ENCODE peak calls at places on chromosome 18, in six cellular contexts. One of them, this sample, is unnamed.

GRCh38 chr18:69814861-69815385 is 132.8 kb downstream of the CD226 start:
- DNase-seq in HCT116: no peak
- DNase-seq in breast epithelium: no peak
- DNase-seq in GM23338: no peak
- DNase-seq in SK-N-SH: no peak
- DNase-seq in HL-60: no peak
- DNase-seq in this sample: no peak

GRCh38 chr18:25235648-25236047 is 116.3 kb downstream of the ZNF521 start:
- DNase-seq in HCT116: no peak
- DNase-seq in breast epithelium: no peak
- DNase-seq in GM23338: no peak
- DNase-seq in SK-N-SH: no peak
- DNase-seq in HL-60: no peak
- DNase-seq in this sample: no peak

GRCh38 chr18:8686556-8686955 is 18.8 kb upstream of the MTCL1 start:
- DNase-seq in HCT116: no peak
- DNase-seq in breast epithelium: no peak
- DNase-seq in GM23338: no peak
- DNase-seq in SK-N-SH: no peak
- DNase-seq in HL-60: no peak
- DNase-seq in this sample: no peak

GRCh38 chr18:11040823-11041712 is 108.3 kb downstream of the PIEZO2 start:
- DNase-seq in HCT116: peak; percentile 22
- DNase-seq in breast epithelium: no peak
- DNase-seq in GM23338: peak; percentile 83
- DNase-seq in SK-N-SH: peak; percentile 48
- DNase-seq in HL-60: peak; percentile 13
- DNase-seq in this sample: no peak

GRCh38 chr18:28922936-28923335 is 746.0 kb upstream of the CDH2 start:
- DNase-seq in HCT116: no peak
- DNase-seq in breast epithelium: no peak
- DNase-seq in GM23338: no peak
- DNase-seq in SK-N-SH: no peak
- DNase-seq in HL-60: no peak
- DNase-seq in this sample: no peak

GRCh38 chr18:68494802-68495560 is 219.9 kb downstream of the TMX3 start:
- DNase-seq in HCT116: no peak
- DNase-seq in breast epithelium: no peak
- DNase-seq in GM23338: peak; percentile 44
- DNase-seq in SK-N-SH: no peak
- DNase-seq in HL-60: no peak
- DNase-seq in this sample: no peak

GRCh38 chr18:73164430-73164829 is 296.6 kb upstream of the NETO1 start:
- DNase-seq in HCT116: no peak
- DNase-seq in breast epithelium: no peak
- DNase-seq in GM23338: peak; percentile 3
- DNase-seq in SK-N-SH: no peak
- DNase-seq in HL-60: no peak
- DNase-seq in this sample: no peak

GRCh38 chr18:36634573-36635216 is 194.1 kb downstream of the TPGS2 start:
- DNase-seq in HCT116: no peak
- DNase-seq in breast epithelium: no peak
- DNase-seq in GM23338: no peak
- DNase-seq in SK-N-SH: no peak
- DNase-seq in HL-60: no peak
- DNase-seq in this sample: no peak

GRCh38 chr18:15165048-15165447 is 417.1 kb downstream of the ANKRD30B start:
- DNase-seq in HCT116: no peak
- DNase-seq in breast epithelium: no peak
- DNase-seq in GM23338: no peak
- DNase-seq in SK-N-SH: peak; percentile 0
- DNase-seq in HL-60: no peak
- DNase-seq in this sample: no peak

GRCh38 chr18:68763082-68763481 is 34.8 kb upstream of the CCDC102B start:
- DNase-seq in HCT116: no peak
- DNase-seq in breast epithelium: no peak
- DNase-seq in GM23338: no peak
- DNase-seq in SK-N-SH: no peak
- DNase-seq in HL-60: no peak
- DNase-seq in this sample: no peak

GRCh38 chr18:56001576-56001975 is 413.6 kb upstream of the TCF4 start:
- DNase-seq in HCT116: no peak
- DNase-seq in breast epithelium: no peak
- DNase-seq in GM23338: peak; percentile 11
- DNase-seq in SK-N-SH: no peak
- DNase-seq in HL-60: no peak
- DNase-seq in this sample: no peak

GRCh38 chr18:59705145-59705544 is 7.9 kb upstream of the CCBE1 start:
- DNase-seq in HCT116: no peak
- DNase-seq in breast epithelium: no peak
- DNase-seq in GM23338: no peak
- DNase-seq in SK-N-SH: no peak
- DNase-seq in HL-60: no peak
- DNase-seq in this sample: no peak

GRCh38 chr18:63965716-63966330 is 4.1 kb upstream of the SERPINB8 start:
- DNase-seq in HCT116: no peak
- DNase-seq in breast epithelium: no peak
- DNase-seq in GM23338: no peak
- DNase-seq in SK-N-SH: no peak
- DNase-seq in HL-60: no peak
- DNase-seq in this sample: no peak

GRCh38 chr18:46320928-46321855 is 217.0 kb downstream of the HAUS1 start:
- DNase-seq in HCT116: no peak
- DNase-seq in breast epithelium: no peak
- DNase-seq in GM23338: no peak
- DNase-seq in SK-N-SH: no peak
- DNase-seq in HL-60: no peak
- DNase-seq in this sample: no peak

GRCh38 chr18:43046324-43046723 is 69.2 kb downstream of the RIT2 start:
- DNase-seq in HCT116: no peak
- DNase-seq in breast epithelium: no peak
- DNase-seq in GM23338: no peak
- DNase-seq in SK-N-SH: no peak
- DNase-seq in HL-60: no peak
- DNase-seq in this sample: no peak

GRCh38 chr18:28039078-28039477 is 137.9 kb downstream of the CDH2 start:
- DNase-seq in HCT116: no peak
- DNase-seq in breast epithelium: no peak
- DNase-seq in GM23338: no peak
- DNase-seq in SK-N-SH: no peak
- DNase-seq in HL-60: no peak
- DNase-seq in this sample: no peak

GRCh38 chr18:63267990-63268721 is 51.4 kb downstream of the BCL2 start:
- DNase-seq in HCT116: no peak
- DNase-seq in breast epithelium: no peak
- DNase-seq in GM23338: no peak
- DNase-seq in SK-N-SH: no peak
- DNase-seq in HL-60: no peak
- DNase-seq in this sample: no peak

GRCh38 chr18:38644875-38645641 is 1079.5 kb upstream of the CELF4 start:
- DNase-seq in HCT116: no peak
- DNase-seq in breast epithelium: no peak
- DNase-seq in GM23338: no peak
- DNase-seq in SK-N-SH: no peak
- DNase-seq in HL-60: no peak
- DNase-seq in this sample: no peak

GRCh38 chr18:9803698-9804516 is 81.9 kb upstream of the TXNDC2 start:
- DNase-seq in HCT116: no peak
- DNase-seq in breast epithelium: no peak
- DNase-seq in GM23338: peak; percentile 13
- DNase-seq in SK-N-SH: peak; percentile 60
- DNase-seq in HL-60: no peak
- DNase-seq in this sample: no peak

GRCh38 chr18:32769242-32770180 is 3.3 kb downstream of the KLHL14 start:
- DNase-seq in HCT116: no peak
- DNase-seq in breast epithelium: no peak
- DNase-seq in GM23338: peak; percentile 69
- DNase-seq in SK-N-SH: peak; percentile 48
- DNase-seq in HL-60: no peak
- DNase-seq in this sample: no peak

GRCh38 chr18:48529796-48530195 is 9.0 kb upstream of the CTIF start:
- DNase-seq in HCT116: no peak
- DNase-seq in breast epithelium: no peak
- DNase-seq in GM23338: no peak
- DNase-seq in SK-N-SH: no peak
- DNase-seq in HL-60: no peak
- DNase-seq in this sample: no peak

GRCh38 chr18:54109131-54109683 is 115.3 kb downstream of the MBD2 start:
- DNase-seq in HCT116: no peak
- DNase-seq in breast epithelium: no peak
- DNase-seq in GM23338: no peak
- DNase-seq in SK-N-SH: no peak
- DNase-seq in HL-60: no peak
- DNase-seq in this sample: no peak

DNA sequence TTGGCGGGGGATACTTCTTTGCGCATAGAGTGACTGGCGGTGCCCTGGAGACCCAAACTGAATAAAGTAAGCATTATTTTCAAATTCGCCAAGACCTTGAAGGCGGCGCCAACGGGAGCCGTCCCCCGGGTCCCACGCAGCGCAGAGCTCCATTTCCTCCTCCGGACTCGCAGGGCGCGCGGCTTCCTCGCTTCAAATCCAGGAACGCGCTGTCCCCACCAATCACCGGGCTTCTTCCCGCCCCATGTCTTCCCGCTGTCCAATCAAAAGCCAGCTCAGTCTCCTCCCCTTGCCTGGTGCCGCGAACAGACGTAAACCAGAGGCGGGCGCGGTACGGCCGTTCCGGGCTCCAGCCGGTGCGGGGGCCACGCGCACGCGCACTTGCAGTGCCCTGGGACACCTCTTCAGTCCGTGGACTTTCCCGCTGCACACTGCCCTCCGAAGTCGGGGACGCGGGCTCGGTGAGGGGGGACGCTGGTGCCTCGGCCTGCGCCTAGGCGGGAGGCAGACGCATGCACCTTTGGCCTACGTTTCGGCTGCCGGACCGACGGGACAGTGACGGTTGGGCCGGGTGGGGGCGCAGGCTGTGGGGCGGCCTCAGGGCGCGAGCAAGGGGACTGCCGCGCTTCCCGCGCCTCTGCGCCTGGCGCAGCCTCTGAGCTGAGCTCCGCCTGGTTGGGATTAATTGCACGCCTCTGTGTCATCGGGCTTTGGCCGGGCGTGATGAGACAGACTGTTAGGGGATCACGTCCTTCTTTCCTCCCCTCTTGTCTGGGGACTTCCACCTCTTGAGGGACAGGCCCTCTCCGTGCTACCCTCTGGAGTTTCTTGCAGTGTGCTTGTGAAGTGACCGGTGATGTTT is at the start of gene CEP192:
- DNase-seq in HCT116: peak; percentile 98
- DNase-seq in breast epithelium: peak; percentile 97
- DNase-seq in GM23338: peak; percentile 98
- DNase-seq in SK-N-SH: peak; percentile 98
- DNase-seq in HL-60: peak; percentile 99
- DNase-seq in this sample: peak; percentile 71
- TF ChIP-seq POLR2AphosphoS5 in HCT116: peak; percentile 92
- TF ChIP-seq POLR2AphosphoS5 in breast epithelium: peak; percentile 56
- TF ChIP-seq POLR2AphosphoS5 in GM23338: peak; percentile 99
- TF ChIP-seq POLR2AphosphoS5 in SK-N-SH: peak; percentile 79
- TF ChIP-seq POLR2AphosphoS5 in HL-60: peak; percentile 97
- TF ChIP-seq POLR2AphosphoS5 in this sample: peak; percentile 92

GRCh38 chr18:2978626-2979025 is 34.3 kb downstream of the LPIN2 start:
- DNase-seq in HCT116: no peak
- DNase-seq in breast epithelium: no peak
- DNase-seq in GM23338: no peak
- DNase-seq in SK-N-SH: no peak
- DNase-seq in HL-60: no peak
- DNase-seq in this sample: no peak

GRCh38 chr18:2976218-2976617 is 36.7 kb downstream of the LPIN2 start:
- DNase-seq in HCT116: no peak
- DNase-seq in breast epithelium: no peak
- DNase-seq in GM23338: no peak
- DNase-seq in SK-N-SH: no peak
- DNase-seq in HL-60: no peak
- DNase-seq in this sample: no peak

GRCh38 chr18:2974731-2975130 is 38.2 kb downstream of the LPIN2 start:
- DNase-seq in HCT116: no peak
- DNase-seq in breast epithelium: no peak
- DNase-seq in GM23338: no peak
- DNase-seq in SK-N-SH: no peak
- DNase-seq in HL-60: no peak
- DNase-seq in this sample: no peak

GRCh38 chr18:2978208-2978607 is 34.7 kb downstream of the LPIN2 start:
- DNase-seq in HCT116: no peak
- DNase-seq in breast epithelium: no peak
- DNase-seq in GM23338: no peak
- DNase-seq in SK-N-SH: no peak
- DNase-seq in HL-60: no peak
- DNase-seq in this sample: no peak

DNA sequence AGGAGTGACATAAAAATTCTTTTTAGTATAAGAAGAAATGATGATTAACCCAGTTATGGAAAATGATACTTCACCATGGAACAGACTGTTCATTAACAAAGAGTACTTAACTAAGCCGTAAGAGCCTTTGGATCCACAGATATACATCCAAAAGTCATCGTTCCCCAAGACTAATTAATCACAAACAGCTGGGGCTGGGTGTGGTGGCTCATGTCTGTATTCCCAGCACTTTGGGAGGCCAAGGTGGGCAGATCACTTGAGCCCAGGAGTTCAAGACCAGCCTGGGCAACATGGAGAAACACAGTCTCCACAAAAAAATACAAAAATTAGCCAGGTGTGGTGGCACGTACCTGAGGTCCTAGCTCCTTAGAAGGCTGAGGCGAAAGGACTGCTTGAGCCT is 36.2 kb downstream of the LPIN2 start:
- DNase-seq in HCT116: no peak
- DNase-seq in breast epithelium: no peak
- DNase-seq in GM23338: no peak
- DNase-seq in SK-N-SH: no peak
- DNase-seq in HL-60: no peak
- DNase-seq in this sample: no peak
- TF ChIP-seq POLR2AphosphoS5 in HCT116: no peak
- TF ChIP-seq POLR2AphosphoS5 in breast epithelium: no peak
- TF ChIP-seq POLR2AphosphoS5 in GM23338: no peak
- TF ChIP-seq POLR2AphosphoS5 in SK-N-SH: no peak
- TF ChIP-seq POLR2AphosphoS5 in HL-60: no peak
- TF ChIP-seq POLR2AphosphoS5 in this sample: no peak

DNA sequence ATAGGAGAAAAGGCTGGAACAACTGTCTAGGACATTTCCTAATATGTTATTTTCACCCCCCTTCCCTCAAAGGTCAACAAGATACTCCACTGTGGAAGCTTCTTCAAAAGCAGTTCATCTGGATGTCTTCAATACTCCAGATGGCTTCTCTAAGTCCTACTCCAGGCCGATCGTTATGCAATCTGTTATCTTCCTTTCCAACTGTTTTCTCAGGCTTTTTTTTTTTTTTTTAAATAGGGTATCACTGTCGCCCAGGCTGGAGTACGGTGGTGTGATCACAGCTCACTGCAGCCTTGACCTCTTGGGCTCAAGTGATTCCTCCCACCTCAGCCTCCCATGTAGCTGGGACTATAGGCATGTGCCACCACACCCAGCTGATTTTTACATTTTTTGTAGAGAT is 26.3 kb downstream of the ATP8B1 start:
- DNase-seq in HCT116: no peak
- DNase-seq in breast epithelium: no peak
- DNase-seq in GM23338: no peak
- DNase-seq in SK-N-SH: no peak
- DNase-seq in HL-60: no peak
- DNase-seq in this sample: no peak
- TF ChIP-seq POLR2AphosphoS5 in HCT116: no peak
- TF ChIP-seq POLR2AphosphoS5 in breast epithelium: no peak
- TF ChIP-seq POLR2AphosphoS5 in GM23338: no peak
- TF ChIP-seq POLR2AphosphoS5 in SK-N-SH: no peak
- TF ChIP-seq POLR2AphosphoS5 in HL-60: no peak
- TF ChIP-seq POLR2AphosphoS5 in this sample: no peak

GRCh38 chr18:22559414-22560282 is 141.9 kb upstream of the CTAGE1 start:
- DNase-seq in HCT116: no peak
- DNase-seq in breast epithelium: peak; percentile 55
- DNase-seq in GM23338: peak; percentile 51
- DNase-seq in SK-N-SH: peak; percentile 74
- DNase-seq in HL-60: no peak
- DNase-seq in this sample: peak; percentile 8
- TF ChIP-seq POLR2AphosphoS5 in HCT116: no peak
- TF ChIP-seq POLR2AphosphoS5 in breast epithelium: no peak
- TF ChIP-seq POLR2AphosphoS5 in GM23338: no peak
- TF ChIP-seq POLR2AphosphoS5 in SK-N-SH: no peak
- TF ChIP-seq POLR2AphosphoS5 in HL-60: no peak
- TF ChIP-seq POLR2AphosphoS5 in this sample: no peak

This sample was measured in GM12892.